ENCODE peak calls at places on chromosomes 6 and 20, in nine cellular contexts. B, K, J, T, L, Y, I, H and A are unnamed samples.

GRCh38 chr6:125507987-125508655 is 206.4 kb upstream of the HDDC2 start:
- DNase-seq in B (no peak), K (peak), J (no peak), T (no peak), L (no peak), Y (no peak), I (no peak), H (peak), A (no peak)

GRCh38 chr20:50270569-50270968 is 79.9 kb downstream of the CEBPB start:
- DNase-seq in B (no peak), K (peak), J (no peak), T (no peak), L (no peak), Y (no peak), I (peak), H (no peak), A (no peak)

GRCh38 chr6:168061269-168062210 is 17.5 kb downstream of the FRMD1 start:
- DNase-seq in B (no peak), K (no peak), J (no peak), T (no peak), L (peak), Y (no peak), I (no peak), H (no peak), A (no peak)

GRCh38 chr20:21102691-21103311 is 3.4 kb downstream of the LINC00237 start:
- DNase-seq in B (peak), K (no peak), J (no peak), T (peak), L (peak), Y (no peak), I (peak), H (peak), A (peak)

GRCh38 chr20:16501236-16501635 is 72.0 kb downstream of the KIF16B start:
- DNase-seq in B (no peak), K (no peak), J (no peak), T (no peak), L (no peak), Y (no peak), I (no peak), H (no peak), A (no peak)

GRCh38 chr6:75397806-75398465 is 95.7 kb downstream of the FILIP1 start:
- DNase-seq in B (no peak), K (no peak), J (no peak), T (no peak), L (no peak), Y (no peak), I (no peak), H (no peak), A (no peak)

GRCh38 chr6:4032475-4032874 is 46.5 kb downstream of the FAM217A start:
- DNase-seq in B (no peak), K (no peak), J (no peak), T (no peak), L (no peak), Y (no peak), I (no peak), H (no peak), A (no peak)

GRCh38 chr6:155483858-155484257 is 28.2 kb upstream of the NOX3 start:
- DNase-seq in B (no peak), K (no peak), J (no peak), T (no peak), L (no peak), Y (no peak), I (no peak), H (no peak), A (no peak)

GRCh38 chr6:12291785-12292604 is 1.8 kb downstream of the EDN1 start:
- DNase-seq in B (no peak), K (no peak), J (no peak), T (peak), L (peak), Y (no peak), I (no peak), H (peak), A (no peak)

GRCh38 chr6:18047406-18047805 is 60.0 kb upstream of the KIF13A start:
- DNase-seq in B (no peak), K (no peak), J (peak), T (no peak), L (no peak), Y (no peak), I (no peak), H (no peak), A (no peak)

GRCh38 chr6:169905041-169905807 is 153.8 kb downstream of the ERMARD start:
- DNase-seq in B (no peak), K (peak), J (no peak), T (peak), L (peak), Y (no peak), I (no peak), H (peak), A (no peak)

GRCh38 chr20:8858181-8858794 is 210.6 kb upstream of the PLCB4 start:
- DNase-seq in B (no peak), K (no peak), J (no peak), T (no peak), L (no peak), Y (no peak), I (no peak), H (no peak), A (no peak)

GRCh38 chr6:31578058-31578457 is 2.7 kb downstream of the TNF start:
- DNase-seq in B (no peak), K (no peak), J (no peak), T (no peak), L (no peak), Y (no peak), I (no peak), H (no peak), A (no peak)

GRCh38 chr20:38123021-38123587 is 42.0 kb downstream of the TGM2 start:
- DNase-seq in B (no peak), K (peak), J (no peak), T (no peak), L (peak), Y (peak), I (peak), H (peak), A (no peak)

GRCh38 chr6:31750411-31751022 is 10.7 kb downstream of the MSH5 start:
- DNase-seq in B (no peak), K (no peak), J (no peak), T (no peak), L (no peak), Y (no peak), I (no peak), H (no peak), A (no peak)

GRCh38 chr6:21587182-21587924 is 6.2 kb upstream of the SOX4 start:
- DNase-seq in B (no peak), K (peak), J (no peak), T (peak), L (peak), Y (peak), I (peak), H (peak), A (peak)

GRCh38 chr6:2055143-2055542 is 190.3 kb downstream of the GMDS start:
- DNase-seq in B (no peak), K (no peak), J (no peak), T (no peak), L (no peak), Y (no peak), I (no peak), H (no peak), A (no peak)
- H3K4me3 ChIP-seq in B (no peak), K (no peak), J (no peak), T (no peak), L (no peak), Y (no peak), I (no peak), H (no peak), A (no peak)

GRCh38 chr20:32583581-32584045 is 1.5 kb downstream of the NOL4L start:
- DNase-seq in B (peak), K (no peak), J (no peak), T (no peak), L (no peak), Y (no peak), I (no peak), H (peak), A (no peak)
- H3K4me3 ChIP-seq in B (peak), K (peak), J (peak), T (peak), L (peak), Y (peak), I (peak), H (peak), A (peak)

GRCh38 chr6:22904413-22904812 is 335.0 kb downstream of the HDGFL1 start:
- DNase-seq in B (no peak), K (no peak), J (no peak), T (no peak), L (no peak), Y (no peak), I (no peak), H (no peak), A (no peak)

GRCh38 chr6:22907085-22907484 is 337.7 kb downstream of the HDGFL1 start:
- DNase-seq in B (no peak), K (no peak), J (no peak), T (no peak), L (no peak), Y (no peak), I (no peak), H (no peak), A (no peak)

GRCh38 chr6:22910370-22910769 is 341.0 kb downstream of the HDGFL1 start:
- DNase-seq in B (no peak), K (no peak), J (no peak), T (no peak), L (no peak), Y (no peak), I (no peak), H (no peak), A (no peak)

GRCh38 chr6:22906091-22906549 is 336.8 kb downstream of the HDGFL1 start:
- DNase-seq in B (no peak), K (no peak), J (no peak), T (no peak), L (no peak), Y (no peak), I (no peak), H (peak), A (no peak)
- H3K4me3 ChIP-seq in B (no peak), K (no peak), J (no peak), T (no peak), L (no peak), Y (no peak), I (no peak), H (no peak), A (no peak)

GRCh38 chr20:47453167-47453782 is 48.4 kb upstream of the NCOA3 start:
- DNase-seq in B (peak), K (no peak), J (peak), T (no peak), L (no peak), Y (no peak), I (no peak), H (peak), A (peak)
- H3K4me3 ChIP-seq in B (no peak), K (no peak), J (no peak), T (no peak), L (no peak), Y (no peak), I (no peak), H (no peak), A (no peak)

GRCh38 chr20:23363257-23363649 is 1.3 kb downstream of the GZF1 start:
- DNase-seq in B (peak), K (peak), J (no peak), T (peak), L (no peak), Y (no peak), I (no peak), H (no peak), A (no peak)
- H3K4me3 ChIP-seq in B (peak), K (no peak), J (peak), T (peak), L (peak), Y (peak), I (peak), H (peak), A (no peak)

GRCh38 chr6:33178755-33179475 is 13.4 kb downstream of the COL11A2 start:
- DNase-seq in B (no peak), K (no peak), J (no peak), T (no peak), L (no peak), Y (no peak), I (no peak), H (no peak), A (no peak)

GRCh38 chr6:33181141-33181540 is 11.1 kb downstream of the COL11A2 start:
- DNase-seq in B (no peak), K (no peak), J (no peak), T (no peak), L (no peak), Y (no peak), I (no peak), H (no peak), A (no peak)

GRCh38 chr6:33185654-33186187 is 6.5 kb downstream of the COL11A2 start:
- DNase-seq in B (no peak), K (no peak), J (no peak), T (no peak), L (no peak), Y (no peak), I (no peak), H (no peak), A (no peak)

GRCh38 chr6:33185190-33185589 is 7.1 kb downstream of the COL11A2 start:
- DNase-seq in B (no peak), K (no peak), J (no peak), T (no peak), L (no peak), Y (no peak), I (no peak), H (no peak), A (no peak)

GRCh38 chr6:33183071-33183683 is 9.1 kb downstream of the COL11A2 start:
- DNase-seq in B (peak), K (no peak), J (no peak), T (no peak), L (no peak), Y (no peak), I (no peak), H (no peak), A (no peak)
- H3K4me3 ChIP-seq in B (peak), K (no peak), J (no peak), T (no peak), L (no peak), Y (no peak), I (no peak), H (no peak), A (no peak)